ENCODE peak calls at places on chromosomes 4 and X, in four cellular contexts. One of them, this sample, is unnamed.

GRCh38 chr4:179325181-179325580 is 1882.9 kb upstream of the AGA start:
- DNase-seq in SK-N-SH: no peak
- DNase-seq in K562: no peak
- DNase-seq in HepG2: no peak
- DNase-seq in this sample: no peak

GRCh38 chr4:52641853-52642563 is 17.1 kb downstream of the USP46 start:
- DNase-seq in SK-N-SH: no peak
- DNase-seq in K562: no peak
- DNase-seq in HepG2: no peak
- DNase-seq in this sample: peak; percentile 88

GRCh38 chrX:119570351-119570835 is 4.0 kb upstream of the UBE2A start:
- DNase-seq in SK-N-SH: no peak
- DNase-seq in K562: no peak
- DNase-seq in HepG2: no peak
- DNase-seq in this sample: no peak

GRCh38 chrX:79117078-79117477 is 27.4 kb upstream of the GPR174 start:
- DNase-seq in SK-N-SH: no peak
- DNase-seq in K562: no peak
- DNase-seq in HepG2: no peak
- DNase-seq in this sample: no peak

GRCh38 chrX:74449937-74450330 is 28.6 kb downstream of the SLC16A2 start:
- DNase-seq in SK-N-SH: no peak
- DNase-seq in K562: no peak
- DNase-seq in HepG2: no peak
- DNase-seq in this sample: no peak

GRCh38 chrX:96683997-96684338 is 674 bp upstream of the DIAPH2 start:
- DNase-seq in SK-N-SH: no peak
- DNase-seq in K562: no peak
- DNase-seq in HepG2: peak; percentile 0
- DNase-seq in this sample: no peak

GRCh38 chr4:174398728-174399127 is 115.0 kb downstream of the CEP44 start:
- DNase-seq in SK-N-SH: no peak
- DNase-seq in K562: peak; percentile 16
- DNase-seq in HepG2: no peak
- DNase-seq in this sample: no peak

GRCh38 chr4:66071911-66072310 is 401.6 kb upstream of the EPHA5 start:
- DNase-seq in SK-N-SH: no peak
- DNase-seq in K562: no peak
- DNase-seq in HepG2: no peak
- DNase-seq in this sample: no peak

GRCh38 chrX:3345281-3346081 is 971 bp downstream of the MXRA5 start:
- DNase-seq in SK-N-SH: peak; percentile 16
- DNase-seq in K562: no peak
- DNase-seq in HepG2: no peak
- DNase-seq in this sample: no peak

GRCh38 chrX:111447298-111447697 is 35.3 kb upstream of the DCX start:
- DNase-seq in SK-N-SH: peak; percentile 20
- DNase-seq in K562: peak; percentile 11
- DNase-seq in HepG2: peak; percentile 2
- DNase-seq in this sample: peak; percentile 4

GRCh38 chr4:165970703-165971420 is 97.8 kb downstream of the TLL1 start:
- DNase-seq in SK-N-SH: no peak
- DNase-seq in K562: no peak
- DNase-seq in HepG2: no peak
- DNase-seq in this sample: no peak

GRCh38 chrX:24395775-24396174 is 35.3 kb downstream of the SUPT20HL1 start:
- DNase-seq in SK-N-SH: peak; percentile 54
- DNase-seq in K562: peak; percentile 53
- DNase-seq in HepG2: peak; percentile 43
- DNase-seq in this sample: peak; percentile 24

GRCh38 chr4:25938251-25939186 is 24.5 kb downstream of the SMIM20 start:
- DNase-seq in SK-N-SH: no peak
- DNase-seq in K562: no peak
- DNase-seq in HepG2: no peak
- DNase-seq in this sample: no peak

GRCh38 chr4:102230194-102230593 is 115.1 kb downstream of the SLC39A8 start:
- DNase-seq in SK-N-SH: no peak
- DNase-seq in K562: no peak
- DNase-seq in HepG2: no peak
- DNase-seq in this sample: no peak

GRCh38 chrX:136146614-136147319 is 566 bp upstream of the FHL1 start:
- DNase-seq in SK-N-SH: no peak
- DNase-seq in K562: no peak
- DNase-seq in HepG2: no peak
- DNase-seq in this sample: no peak

GRCh38 chrX:104335765-104336164 is 81.0 kb upstream of the ESX1 start:
- DNase-seq in SK-N-SH: no peak
- DNase-seq in K562: no peak
- DNase-seq in HepG2: no peak
- DNase-seq in this sample: no peak

GRCh38 chrX:103276581-103277002 is at the start of gene TCEAL5:
- DNase-seq in SK-N-SH: peak; percentile 77
- DNase-seq in K562: no peak
- DNase-seq in HepG2: no peak
- DNase-seq in this sample: no peak

GRCh38 chrX:16222123-16222522 is 54.8 kb downstream of the MAGEB17 start:
- DNase-seq in SK-N-SH: no peak
- DNase-seq in K562: no peak
- DNase-seq in HepG2: no peak
- DNase-seq in this sample: no peak

GRCh38 chr4:19239565-19239964 is 1012.1 kb upstream of the SLIT2 start:
- DNase-seq in SK-N-SH: no peak
- DNase-seq in K562: no peak
- DNase-seq in HepG2: no peak
- DNase-seq in this sample: no peak

GRCh38 chrX:150478496-150479492 is 89.6 kb upstream of the MTM1 start:
- DNase-seq in SK-N-SH: no peak
- DNase-seq in K562: no peak
- DNase-seq in HepG2: no peak
- DNase-seq in this sample: no peak

GRCh38 chr4:132934901-132935300 is 214.2 kb upstream of the PCDH10 start:
- DNase-seq in SK-N-SH: no peak
- DNase-seq in K562: no peak
- DNase-seq in HepG2: no peak
- DNase-seq in this sample: no peak

GRCh38 chrX:27336466-27337091 is 126.6 kb downstream of the PPP4R3C start:
- DNase-seq in SK-N-SH: peak; percentile 37
- DNase-seq in K562: peak; percentile 34
- DNase-seq in HepG2: peak; percentile 2
- DNase-seq in this sample: peak; percentile 3

GRCh38 chrX:13646154-13646549 is 6.8 kb upstream of the TCEANC start:
- DNase-seq in SK-N-SH: peak; percentile 40
- DNase-seq in K562: peak; percentile 31
- DNase-seq in HepG2: peak; percentile 30
- DNase-seq in this sample: peak; percentile 24

GRCh38 chrX:133054761-133055385 is 42.0 kb downstream of the USP26 start:
- DNase-seq in SK-N-SH: no peak
- DNase-seq in K562: no peak
- DNase-seq in HepG2: no peak
- DNase-seq in this sample: no peak

GRCh38 chr4:143438710-143439109 is 74.8 kb upstream of the SMARCA5 start:
- DNase-seq in SK-N-SH: no peak
- DNase-seq in K562: no peak
- DNase-seq in HepG2: no peak
- DNase-seq in this sample: no peak

GRCh38 chrX:118356154-118356701 is 10.3 kb downstream of the WDR44 start:
- DNase-seq in SK-N-SH: no peak
- DNase-seq in K562: no peak
- DNase-seq in HepG2: no peak
- DNase-seq in this sample: no peak

GRCh38 chr4:131052646-131053045 is 1956.7 kb downstream of the C4orf33 start:
- DNase-seq in SK-N-SH: no peak
- DNase-seq in K562: no peak
- DNase-seq in HepG2: no peak
- DNase-seq in this sample: no peak

GRCh38 chr4:19380600-19380999 is 871.1 kb upstream of the SLIT2 start:
- DNase-seq in SK-N-SH: no peak
- DNase-seq in K562: no peak
- DNase-seq in HepG2: no peak
- DNase-seq in this sample: no peak

GRCh38 chrX:14351889-14352288 is 177.4 kb upstream of the GLRA2 start:
- DNase-seq in SK-N-SH: no peak
- DNase-seq in K562: no peak
- DNase-seq in HepG2: no peak
- DNase-seq in this sample: no peak

GRCh38 chr4:97691111-97691605 is 452.1 kb downstream of the STPG2 start:
- DNase-seq in SK-N-SH: no peak
- DNase-seq in K562: no peak
- DNase-seq in HepG2: no peak
- DNase-seq in this sample: no peak

GRCh38 chrX:122572461-122572860 is 611.6 kb upstream of the GRIA3 start:
- DNase-seq in SK-N-SH: no peak
- DNase-seq in K562: no peak
- DNase-seq in HepG2: no peak
- DNase-seq in this sample: no peak

GRCh38 chrX:78650906-78651437 is 8.2 kb downstream of the RTL3 start:
- DNase-seq in SK-N-SH: no peak
- DNase-seq in K562: no peak
- DNase-seq in HepG2: no peak
- DNase-seq in this sample: no peak

GRCh38 chrX:1242901-1243402 is 25.7 kb upstream of the CSF2RA start:
- DNase-seq in SK-N-SH: no peak
- DNase-seq in K562: no peak
- DNase-seq in HepG2: no peak
- DNase-seq in this sample: no peak

GRCh38 chr4:7223566-7223965 is 31.2 kb downstream of the SORCS2 start:
- DNase-seq in SK-N-SH: no peak
- DNase-seq in K562: no peak
- DNase-seq in HepG2: no peak
- DNase-seq in this sample: no peak

GRCh38 chr4:156962069-156962377 is 9.6 kb downstream of the PDGFC start:
- DNase-seq in SK-N-SH: no peak
- DNase-seq in K562: no peak
- DNase-seq in HepG2: no peak
- DNase-seq in this sample: no peak

GRCh38 chr4:156961241-156962068 is 10.1 kb downstream of the PDGFC start:
- DNase-seq in SK-N-SH: no peak
- DNase-seq in K562: no peak
- DNase-seq in HepG2: no peak
- DNase-seq in this sample: no peak

GRCh38 chr4:156959298-156959702 is 12.3 kb downstream of the PDGFC start:
- DNase-seq in SK-N-SH: no peak
- DNase-seq in K562: no peak
- DNase-seq in HepG2: no peak
- DNase-seq in this sample: no peak

GRCh38 chr4:156963419-156963818 is 8.2 kb downstream of the PDGFC start:
- DNase-seq in SK-N-SH: no peak
- DNase-seq in K562: no peak
- DNase-seq in HepG2: no peak
- DNase-seq in this sample: no peak

GRCh38 chr4:156962551-156962974 is 9.0 kb downstream of the PDGFC start:
- DNase-seq in SK-N-SH: no peak
- DNase-seq in K562: no peak
- DNase-seq in HepG2: peak; percentile 66
- DNase-seq in this sample: no peak
- H3K9ac ChIP-seq in SK-N-SH: peak overlapping the region; percentile 7
- H3K9ac ChIP-seq in K562: no peak overlapping the region
- H3K9ac ChIP-seq in HepG2: no peak overlapping the region
- H3K9ac ChIP-seq in this sample: no peak overlapping the region

GRCh38 chr4:5276475-5277045 is 225.3 kb downstream of the STK32B start:
- DNase-seq in SK-N-SH: no peak
- DNase-seq in K562: no peak
- DNase-seq in HepG2: no peak
- DNase-seq in this sample: no peak
- TF ChIP-seq ELF1 in SK-N-SH: no peak
- TF ChIP-seq ELF1 in K562: no peak
- TF ChIP-seq ELF1 in HepG2: no peak
- TF ChIP-seq ELF1 in this sample: no peak

DNA sequence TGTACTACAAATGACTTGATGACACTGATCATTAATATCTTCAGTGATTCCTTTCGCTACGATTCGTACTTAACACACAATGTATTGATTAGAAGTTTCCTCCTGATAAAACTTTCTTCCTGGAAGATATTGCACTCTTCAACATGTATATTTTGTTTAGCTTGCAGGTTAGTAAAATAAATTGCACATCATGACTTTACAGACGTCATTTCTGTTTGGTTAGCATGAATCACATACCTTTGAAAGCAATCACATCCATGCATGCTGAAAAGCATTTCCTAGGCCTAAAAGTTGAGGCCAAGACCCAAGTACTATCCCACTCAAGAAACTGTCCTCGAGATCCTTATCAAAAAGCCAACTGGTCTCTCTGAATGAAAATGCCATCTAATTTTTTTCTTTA is 1841.0 kb upstream of the PCDH7 start:
- DNase-seq in SK-N-SH: no peak
- DNase-seq in K562: no peak
- DNase-seq in HepG2: no peak
- DNase-seq in this sample: no peak
- H3K9ac ChIP-seq in SK-N-SH: no peak overlapping the region
- H3K9ac ChIP-seq in K562: no peak overlapping the region
- H3K9ac ChIP-seq in HepG2: no peak overlapping the region
- H3K9ac ChIP-seq in this sample: no peak overlapping the region

GRCh38 chrX:64395568-64395929 is 297 bp upstream of the MTMR8 start:
- DNase-seq in SK-N-SH: no peak
- DNase-seq in K562: no peak
- DNase-seq in HepG2: no peak
- DNase-seq in this sample: no peak
- TF ChIP-seq ELF1 in SK-N-SH: no peak
- TF ChIP-seq ELF1 in K562: no peak
- TF ChIP-seq ELF1 in HepG2: no peak
- TF ChIP-seq ELF1 in this sample: no peak

GRCh38 chr4:37666625-37667071 is 19.5 kb downstream of the RELL1 start:
- DNase-seq in SK-N-SH: no peak
- DNase-seq in K562: no peak
- DNase-seq in HepG2: peak; percentile 61
- DNase-seq in this sample: peak; percentile 96
- H3K9ac ChIP-seq in SK-N-SH: no peak overlapping the region
- H3K9ac ChIP-seq in K562: no peak overlapping the region
- H3K9ac ChIP-seq in HepG2: no peak overlapping the region
- H3K9ac ChIP-seq in this sample: peak overlapping the region; percentile 49